ENCODE peak calls at places on chromosomes 1 and 21, in five cellular contexts. W, C, K, U and O are unnamed samples. For H3K4me1, the result is how much of the 10 kb centered on the place peaks cover.

GRCh38 chr1:161209790-161210409 is 5.2 kb upstream of the FCER1G start:
- DNase-seq in W (peak), C (peak), K (peak), U (peak), O (peak)

GRCh38 chr1:37691497-37692077 is 729 bp upstream of the CDCA8 start:
- DNase-seq in W (peak), C (peak), K (peak), U (peak), O (peak)

GRCh38 chr1:217469983-217470382 is 160.9 kb downstream of the GPATCH2 start:
- DNase-seq in W (no peak), C (no peak), K (no peak), U (no peak), O (peak)

GRCh38 chr1:235397733-235398132 is 30.5 kb downstream of the TBCE start:
- DNase-seq in W (no peak), C (peak), K (no peak), U (peak), O (no peak)

GRCh38 chr1:179007233-179007632 is 18.5 kb upstream of the FAM20B start:
- DNase-seq in W (no peak), C (no peak), K (no peak), U (no peak), O (no peak)

GRCh38 chr1:67451815-67452214 is 21.6 kb upstream of the SERBP1 start:
- DNase-seq in W (no peak), C (no peak), K (no peak), U (no peak), O (no peak)

GRCh38 chr1:81377406-81377805 is 423.3 kb upstream of the ADGRL2 start:
- DNase-seq in W (no peak), C (no peak), K (no peak), U (no peak), O (no peak)

GRCh38 chr1:198359024-198359653 is 181.3 kb downstream of the ATP6V1G3 start:
- DNase-seq in W (no peak), C (no peak), K (no peak), U (peak), O (peak)

GRCh38 chr1:203290261-203291089 is 14.8 kb upstream of the BTG2 start:
- DNase-seq in W (peak), C (peak), K (peak), U (peak), O (peak)

GRCh38 chr1:25487628-25488027 is 55.8 kb upstream of the LDLRAP1 start:
- DNase-seq in W (no peak), C (no peak), K (no peak), U (no peak), O (no peak)

GRCh38 chr1:201562257-201562656 is 23.3 kb downstream of the NAV1 start:
- DNase-seq in W (no peak), C (no peak), K (peak), U (peak), O (no peak)

GRCh38 chr1:15280416-15280815 is 33.4 kb downstream of the FHAD1 start:
- DNase-seq in W (no peak), C (no peak), K (no peak), U (no peak), O (no peak)

GRCh38 chr1:47846981-47847380 is 150.2 kb downstream of the TRABD2B start:
- DNase-seq in W (peak), C (no peak), K (no peak), U (no peak), O (no peak)

DNA sequence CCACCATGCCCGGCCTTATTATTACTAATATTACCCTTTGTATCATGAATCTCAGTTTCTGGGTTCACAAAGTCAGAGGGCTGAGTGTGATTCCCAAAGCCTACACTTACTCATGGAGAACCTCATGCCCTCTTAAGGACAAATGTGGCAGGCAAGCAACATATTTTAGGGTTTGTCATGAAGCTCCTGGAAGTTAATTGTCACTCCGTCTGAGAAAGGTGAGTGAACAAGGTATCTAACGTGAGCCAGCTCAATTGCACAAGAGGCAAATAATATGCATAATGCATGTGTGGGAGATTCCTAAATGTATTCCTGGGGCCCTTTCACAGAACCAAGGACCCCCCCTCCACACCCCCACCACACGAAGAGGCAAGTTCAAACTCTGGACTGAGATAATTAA is 10.1 kb upstream of the TIAM1 start:
- DNase-seq in W (no peak), C (peak), K (no peak), U (no peak), O (no peak)
- H3K4me1 ChIP-seq in W (under half), C (under half), K (under half), U (under half), O (under half)

DNA sequence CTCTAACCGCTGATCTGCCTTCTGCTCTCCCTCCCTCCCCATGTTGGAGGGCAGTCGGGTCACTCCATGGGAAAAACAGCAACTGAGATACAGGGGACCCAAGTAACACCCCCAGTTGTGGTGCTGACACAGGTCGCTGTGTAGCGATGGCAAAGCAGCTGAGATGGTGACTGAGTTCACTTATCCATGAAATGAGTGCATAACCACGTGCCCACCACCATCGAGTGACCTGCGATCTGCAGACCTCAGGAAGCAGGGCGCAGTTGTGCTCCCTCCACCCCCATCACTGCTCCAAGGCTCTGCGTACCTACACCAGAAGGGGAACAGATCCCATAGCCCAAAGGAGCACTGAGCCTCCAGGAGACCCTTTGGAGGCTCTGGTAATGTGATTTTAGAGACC is 31.1 kb downstream of the KCNN3 start:
- DNase-seq in W (no peak), C (no peak), K (no peak), U (no peak), O (no peak)
- H3K4me1 ChIP-seq in W (under half), C (under half), K (under half), U (under half), O (under half)

GRCh38 chr1:208235983-208236761 is 8.0 kb downstream of the PLXNA2 start:
- DNase-seq in W (peak), C (no peak), K (peak), U (peak), O (peak)
- H3K4me1 ChIP-seq in W (under half), C (half or more), K (half or more), U (under half), O (under half)

GRCh38 chr1:36392836-36393235 is 4.9 kb downstream of the LSM10 start:
- DNase-seq in W (no peak), C (no peak), K (no peak), U (no peak), O (no peak)
- H3K4me1 ChIP-seq in W (under half), C (under half), K (under half), U (under half), O (under half)

DNA sequence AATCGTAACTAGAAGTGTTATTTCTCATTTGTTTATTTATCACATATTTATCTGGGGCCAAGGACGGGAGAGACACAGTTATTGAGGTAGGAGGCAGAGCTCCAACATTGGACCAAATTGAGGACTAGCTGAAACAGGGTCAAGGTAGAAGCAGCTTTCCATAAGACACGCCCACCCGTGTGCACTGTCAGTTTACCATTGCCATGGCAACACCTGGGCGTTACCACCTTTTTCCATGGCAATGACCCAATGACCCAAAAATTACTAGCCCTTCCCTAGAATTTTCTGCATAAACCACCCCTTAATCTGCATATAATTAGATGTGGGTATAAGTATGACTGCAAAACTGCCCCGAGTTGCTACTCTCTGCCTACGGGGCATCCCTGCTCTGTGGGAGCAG is 72.8 kb downstream of the FBXO2 start:
- DNase-seq in W (no peak), C (no peak), K (no peak), U (no peak), O (no peak)
- H3K4me1 ChIP-seq in W (under half), C (under half), K (under half), U (under half), O (under half)

DNA sequence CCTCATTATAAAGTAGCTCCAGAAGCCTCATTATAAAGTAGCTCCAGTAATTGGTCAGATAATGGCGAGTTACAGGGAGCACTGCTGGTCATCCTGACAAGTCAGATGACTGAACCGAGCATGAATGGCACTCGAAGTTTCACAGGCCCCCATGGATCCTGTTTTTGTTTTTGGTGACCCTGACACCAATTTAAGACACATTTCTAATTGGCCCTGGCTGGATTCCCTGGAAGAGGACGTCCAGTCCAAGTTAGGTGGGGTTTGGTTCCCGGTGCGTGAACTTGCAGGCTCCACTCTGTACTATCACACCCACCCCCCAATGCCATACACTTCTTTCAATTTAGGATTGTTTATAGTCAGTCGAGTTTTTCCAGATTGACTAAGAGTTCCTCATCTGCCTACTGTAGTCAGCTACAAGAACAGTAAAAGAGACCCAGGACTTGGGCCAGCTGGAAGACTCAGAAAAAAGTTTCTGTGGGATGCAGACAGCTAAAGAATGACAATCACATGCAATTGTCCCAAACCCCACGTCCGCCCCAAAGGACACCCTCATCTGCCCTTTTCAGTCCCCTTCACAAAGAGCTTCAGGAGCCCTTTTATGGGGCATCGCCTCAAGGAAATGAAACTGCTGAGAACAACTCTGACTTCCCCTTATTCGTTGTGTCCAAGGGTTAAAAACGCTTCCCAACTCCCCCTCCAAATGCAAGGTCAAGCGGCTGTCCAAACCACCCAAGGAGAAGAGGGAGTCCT is 2.7 kb downstream of the DHRS3 start:
- DNase-seq in W (no peak), C (no peak), K (peak), U (peak), O (peak)
- H3K4me1 ChIP-seq in W (under half), C (under half), K (half or more), U (under half), O (under half)

DNA sequence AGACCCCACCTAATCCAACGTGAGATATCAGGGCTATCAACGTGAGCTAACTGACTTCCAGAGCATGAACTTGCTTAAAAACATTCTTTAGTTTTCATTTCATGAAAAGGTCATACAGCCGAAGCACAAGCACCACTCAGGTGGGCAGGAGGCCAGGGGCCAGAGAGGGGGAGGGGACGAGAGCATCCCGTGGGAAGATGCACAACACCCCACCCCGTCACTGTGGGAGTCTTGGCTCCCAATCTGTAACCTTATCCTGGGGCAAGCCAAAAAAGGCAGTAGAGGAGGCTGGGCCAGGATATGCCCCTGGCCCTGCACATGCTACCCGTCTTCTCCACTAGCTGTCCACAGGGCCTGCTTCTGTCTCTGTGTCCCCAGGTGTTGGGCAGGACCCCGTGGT is 31.4 kb downstream of the SSBP3 start:
- DNase-seq in W (no peak), C (no peak), K (no peak), U (no peak), O (no peak)
- H3K4me1 ChIP-seq in W (under half), C (under half), K (half or more), U (under half), O (under half)